ENCODE peak calls at places on chromosomes 2 and 18, in six cellular contexts. O is heart right ventricle, K is HS-27A, J is iPS-NIHi11, P is mesenchymal stem cell, N is mucosa of gallbladder. R is an unnamed sample.
A peak's percentile ranks its signal among the peaks of the same experiment; 100 is the strongest.

GRCh38 chr2:170715062-170715931 is at the start of gene SP5:
- DNase-seq in O (peak; percentile 25), N (peak; percentile 43), J (peak; percentile 74), P (peak; percentile 62), K (peak; percentile 19), R (peak; percentile 95)

GRCh38 chr2:238388794-238389193 is 37.9 kb upstream of the ASB1 start:
- DNase-seq in N (no peak), P (no peak), K (no peak), J (no peak), O (no peak), R (no peak)

GRCh38 chr2:241125626-241126025 is 23.5 kb upstream of the MTERF4 start:
- DNase-seq in O (no peak), J (no peak), K (no peak), P (no peak), N (no peak), R (no peak)

GRCh38 chr18:70322385-70322784 is 33.5 kb downstream of the SOCS6 start:
- DNase-seq in N (no peak), P (no peak), K (no peak), J (no peak), O (no peak), R (no peak)

GRCh38 chr2:33384562-33384961 is 91.9 kb upstream of the RASGRP3 start:
- DNase-seq in K (no peak), N (no peak), J (no peak), O (no peak), P (no peak), R (no peak)

GRCh38 chr2:222569826-222570225 is 86.1 kb downstream of the FARSB start:
- DNase-seq in P (peak; percentile 46), N (no peak), O (no peak), J (no peak), K (no peak), R (no peak)

GRCh38 chr2:237726401-237726830 is 72.2 kb upstream of the RBM44 start:
- DNase-seq in J (no peak), P (peak; percentile 58), K (no peak), N (peak; percentile 61), O (peak; percentile 79), R (no peak)

GRCh38 chr18:75915941-75916640 is 488.6 kb upstream of the SMIM21 start:
- DNase-seq in K (no peak), O (no peak), P (no peak), J (peak; percentile 99), N (no peak), R (no peak)

GRCh38 chr18:68797901-68798300 is at the start of gene CCDC102B:
- DNase-seq in O (no peak), N (no peak), K (no peak), J (no peak), P (peak; percentile 86), R (no peak)

GRCh38 chr2:97931118-97931850 is 64.5 kb downstream of the TMEM131 start:
- DNase-seq in O (no peak), J (no peak), P (no peak), K (no peak), N (no peak), R (no peak)

GRCh38 chr18:25727281-25727680 is 363.1 kb downstream of the SS18 start:
- DNase-seq in P (peak; percentile 26), O (no peak), J (no peak), K (no peak), N (no peak), R (no peak)

GRCh38 chr18:61199131-61199903 is 133.9 kb upstream of the CDH20 start:
- DNase-seq in P (no peak), N (no peak), O (no peak), K (peak; percentile 20), J (no peak), R (no peak)

GRCh38 chr18:5510109-5510846 is 33.5 kb downstream of the EPB41L3 start:
- DNase-seq in K (no peak), O (no peak), P (no peak), N (no peak), J (no peak), R (no peak)

GRCh38 chr2:236576053-236576452 is 6.4 kb downstream of the ACKR3 start:
- DNase-seq in O (no peak), J (peak; percentile 51), N (no peak), K (no peak), P (peak; percentile 88), R (peak; percentile 9)

GRCh38 chr2:37912056-37912455 is 13.0 kb upstream of the RMDN2 start:
- DNase-seq in K (no peak), P (no peak), N (no peak), J (no peak), O (no peak), R (no peak)